ENCODE peak calls at places on chromosomes 7 and 10, in five cellular contexts. O is heart left ventricle, K is A549, V is astrocyte of the cerebellum, S is uterus. H is an unnamed sample.

GRCh38 chr10:96548589-96548988 is 34.9 kb upstream of the TLL2 start:
- DNase-seq in O (peak), V (no peak), K (no peak), S (peak), H (no peak)

GRCh38 chr10:72291019-72291532 is 17.4 kb downstream of the DDIT4 start:
- DNase-seq in O (no peak), V (no peak), K (no peak), S (no peak), H (no peak)

GRCh38 chr7:20238754-20239324 is 21.7 kb upstream of the MACC1 start:
- DNase-seq in K (no peak), V (no peak), O (no peak), S (no peak), H (peak)

GRCh38 chr10:133289761-133290160 is 13.1 kb upstream of the ADAM8 start:
- DNase-seq in V (no peak), K (no peak), O (no peak), S (no peak), H (no peak)

GRCh38 chr10:47087667-47088066 is 176.4 kb downstream of the PTPN20 start:
- DNase-seq in K (no peak), V (no peak), S (no peak), O (no peak), H (no peak)

GRCh38 chr10:83190614-83191013 is 948.7 kb upstream of the GHITM start:
- DNase-seq in V (no peak), S (no peak), K (no peak), O (no peak), H (no peak)

GRCh38 chr7:32522746-32523145 is 27.5 kb downstream of the AVL9 start:
- DNase-seq in V (no peak), S (no peak), K (no peak), O (no peak), H (no peak)

GRCh38 chr7:55556031-55556430 is 16.3 kb downstream of the VOPP1 start:
- DNase-seq in O (no peak), K (no peak), V (no peak), S (no peak), H (no peak)

GRCh38 chr7:151518105-151518780 is 1.5 kb downstream of the RHEB start:
- DNase-seq in V (no peak), S (peak), O (peak), K (no peak), H (peak)

GRCh38 chr10:75599875-75600648 is 168.6 kb downstream of the LRMDA start:
- DNase-seq in V (no peak), S (no peak), K (no peak), O (no peak), H (no peak)

GRCh38 chr7:128112018-128112780 is 81.0 kb upstream of the LRRC4 start:
- DNase-seq in V (no peak), O (no peak), S (no peak), K (no peak), H (no peak)
- H3K4me3 ChIP-seq in V (no peak), O (no peak), S (no peak), K (no peak), H (no peak)

GRCh38 chr7:16810112-16810511 is 5.3 kb upstream of the AGR2 start:
- DNase-seq in S (no peak), K (no peak), O (no peak), V (peak), H (no peak)

GRCh38 chr7:16801579-16801978 is 3.2 kb downstream of the AGR2 start:
- DNase-seq in V (no peak), K (no peak), S (no peak), O (no peak), H (no peak)

GRCh38 chr7:16803881-16804673 is 722 bp downstream of the AGR2 start:
- DNase-seq in V (no peak), K (peak), O (no peak), S (no peak), H (no peak)

GRCh38 chr7:16801111-16801542 is 3.7 kb downstream of the AGR2 start:
- DNase-seq in O (no peak), S (no peak), V (peak), K (peak), H (no peak)

GRCh38 chr7:16804674-16805439 is at the start of gene AGR2:
- DNase-seq in S (no peak), O (no peak), V (no peak), K (peak), H (no peak)
- H3K4me3 ChIP-seq in S (no peak), O (no peak), V (no peak), K (peak), H (no peak)

GRCh38 chr7:112161253-112162160 is 44.7 kb downstream of the DOCK4 start:
- DNase-seq in S (no peak), O (no peak), K (no peak), V (no peak), H (no peak)
- H3K4me3 ChIP-seq in S (no peak), O (no peak), K (peak), V (no peak), H (no peak)

GRCh38 chr7:70634071-70634470 is 497.9 kb upstream of the GALNT17 start:
- DNase-seq in K (no peak), O (no peak), V (no peak), S (no peak), H (no peak)

GRCh38 chr7:70627488-70627887 is 504.5 kb upstream of the GALNT17 start:
- DNase-seq in K (no peak), S (no peak), O (no peak), V (no peak), H (no peak)

GRCh38 chr7:70631732-70632131 is 500.2 kb upstream of the GALNT17 start:
- DNase-seq in V (no peak), S (no peak), O (no peak), K (no peak), H (no peak)

GRCh38 chr7:70632400-70632799 is 499.5 kb upstream of the GALNT17 start:
- DNase-seq in O (no peak), S (no peak), V (no peak), K (no peak), H (no peak)

GRCh38 chr7:70630647-70631457 is 501.1 kb upstream of the GALNT17 start:
- DNase-seq in K (no peak), V (peak), S (peak), O (peak), H (no peak)
- H3K4me3 ChIP-seq in K (no peak), V (no peak), S (no peak), O (no peak), H (no peak)

H was measured in GM06990.